ENCODE peak calls at places on chromosomes 6 and 20, in six cellular contexts. N, I, L, K, B and D are unnamed samples.

GRCh38 chr6:14228571-14228970 is 111.0 kb downstream of the CD83 start:
- DNase-seq in N (no peak), I (peak; percentile 77), L (peak; percentile 18), K (no peak), B (peak; percentile 19), D (no peak)

GRCh38 chr6:136669299-136669699 is 119.1 kb upstream of the MAP7 start:
- DNase-seq in N (no peak), I (peak; percentile 67), L (peak; percentile 81), K (peak; percentile 98), B (peak; percentile 74), D (peak; percentile 92)

GRCh38 chr6:92779758-92780157 is 639.6 kb downstream of the EPHA7 start:
- DNase-seq in N (no peak), I (no peak), L (peak; percentile 62), K (peak; percentile 80), B (peak; percentile 18), D (peak; percentile 75)

GRCh38 chr6:125598422-125598821 is 151.0 kb upstream of the HEY2 start:
- DNase-seq in N (no peak), I (no peak), L (peak; percentile 85), K (peak; percentile 84), B (peak; percentile 88), D (peak; percentile 89)

GRCh38 chr20:48945840-48946514 is 24.5 kb downstream of the ARFGEF2 start:
- DNase-seq in N (peak; percentile 78), I (no peak), L (peak; percentile 24), K (peak; percentile 26), B (no peak), D (peak; percentile 25)

GRCh38 chr20:50009521-50010454 is 27.0 kb downstream of the SNAI1 start:
- DNase-seq in N (no peak), I (no peak), L (no peak), K (no peak), B (no peak), D (no peak)

GRCh38 chr6:47698342-47698787 is at the start of gene ADGRF4:
- DNase-seq in N (peak; percentile 69), I (no peak), L (peak; percentile 81), K (peak; percentile 91), B (peak; percentile 74), D (peak; percentile 89)

GRCh38 chr20:38152175-38153010 is 12.7 kb downstream of the TGM2 start:
- DNase-seq in N (peak; percentile 91), I (no peak), L (peak; percentile 70), K (peak; percentile 82), B (peak; percentile 58), D (peak; percentile 85)

GRCh38 chr6:14948586-14949245 is 297.2 kb upstream of the JARID2 start:
- DNase-seq in N (no peak), I (no peak), L (no peak), K (no peak), B (no peak), D (no peak)

GRCh38 chr6:106334646-106335448 is 9.3 kb upstream of the ATG5 start:
- DNase-seq in N (peak; percentile 72), I (no peak), L (peak; percentile 61), K (peak; percentile 72), B (peak; percentile 68), D (peak; percentile 59)

GRCh38 chr6:98644063-98644462 is 190.3 kb upstream of the POU3F2 start:
- DNase-seq in N (no peak), I (no peak), L (no peak), K (no peak), B (no peak), D (no peak)

GRCh38 chr20:9103955-9104354 is 35.1 kb downstream of the PLCB4 start:
- DNase-seq in N (no peak), I (no peak), L (no peak), K (no peak), B (no peak), D (peak; percentile 83)

GRCh38 chr6:167996424-167997199 is 859 bp upstream of the KIF25 start:
- DNase-seq in N (no peak), I (no peak), L (no peak), K (no peak), B (no peak), D (no peak)
- TF ChIP-seq CTCF in N (no peak), I (no peak), L (no peak), K (peak; percentile 41), B (no peak), D (no peak)

GRCh38 chr6:153814136-153814535 is 224.9 kb upstream of the OPRM1 start:
- DNase-seq in N (no peak), I (no peak), L (no peak), K (no peak), B (no peak), D (peak; percentile 24)
- TF ChIP-seq CTCF in N (no peak), I (no peak), L (peak; percentile 14), K (peak; percentile 26), B (no peak), D (peak; percentile 23)

GRCh38 chr6:138383776-138384175 is 6.1 kb downstream of the SMIM28 start:
- DNase-seq in N (no peak), I (no peak), L (no peak), K (no peak), B (no peak), D (no peak)

GRCh38 chr6:138386897-138387296 is 9.2 kb downstream of the SMIM28 start:
- DNase-seq in N (no peak), I (no peak), L (no peak), K (no peak), B (no peak), D (no peak)

GRCh38 chr6:138389551-138389950 is 11.8 kb downstream of the SMIM28 start:
- DNase-seq in N (no peak), I (no peak), L (no peak), K (no peak), B (no peak), D (no peak)

GRCh38 chr6:138382498-138383265 is 5.0 kb downstream of the SMIM28 start:
- DNase-seq in N (no peak), I (no peak), L (no peak), K (no peak), B (no peak), D (no peak)

DNA sequence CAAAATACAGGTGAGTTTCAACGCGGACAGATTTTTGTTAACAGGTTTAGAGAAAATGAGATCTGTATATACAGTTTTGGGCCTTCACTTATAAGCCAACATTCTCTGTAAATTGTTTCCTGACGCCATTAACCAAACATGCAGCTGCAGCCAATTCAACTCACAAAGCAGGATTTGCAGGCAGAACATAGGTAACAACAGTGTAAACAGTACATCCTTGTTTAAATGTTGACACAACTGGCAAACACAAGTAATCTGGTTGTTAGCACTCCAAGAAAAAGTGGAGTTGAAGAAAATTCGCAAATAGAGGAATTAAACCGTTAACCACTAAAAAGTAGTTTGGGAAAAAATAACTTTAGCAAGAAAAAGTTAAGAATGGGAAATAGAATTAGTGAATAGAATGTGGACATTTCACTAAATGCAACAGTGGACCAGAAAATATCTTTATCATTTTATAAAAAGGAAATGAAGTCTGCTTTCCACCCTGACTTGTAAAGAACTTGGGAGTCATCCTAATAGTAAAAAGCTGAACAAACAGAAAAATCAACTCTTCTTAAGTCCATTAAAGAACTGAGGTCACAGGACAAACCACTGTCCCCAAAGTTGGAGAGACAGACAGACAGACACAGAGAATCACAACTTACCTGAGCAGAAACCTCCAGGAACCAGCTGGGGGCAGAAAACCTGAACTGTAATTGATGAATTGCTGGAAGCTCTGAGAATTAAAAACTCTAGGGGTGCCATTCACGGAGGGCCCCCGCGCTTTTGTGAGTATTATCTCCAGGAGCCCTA is 10.1 kb downstream of the SMIM28 start:
- DNase-seq in N (no peak), I (no peak), L (no peak), K (no peak), B (no peak), D (no peak)
- TF ChIP-seq CTCF in N (no peak), I (no peak), L (no peak), K (no peak), B (no peak), D (no peak)

DNA sequence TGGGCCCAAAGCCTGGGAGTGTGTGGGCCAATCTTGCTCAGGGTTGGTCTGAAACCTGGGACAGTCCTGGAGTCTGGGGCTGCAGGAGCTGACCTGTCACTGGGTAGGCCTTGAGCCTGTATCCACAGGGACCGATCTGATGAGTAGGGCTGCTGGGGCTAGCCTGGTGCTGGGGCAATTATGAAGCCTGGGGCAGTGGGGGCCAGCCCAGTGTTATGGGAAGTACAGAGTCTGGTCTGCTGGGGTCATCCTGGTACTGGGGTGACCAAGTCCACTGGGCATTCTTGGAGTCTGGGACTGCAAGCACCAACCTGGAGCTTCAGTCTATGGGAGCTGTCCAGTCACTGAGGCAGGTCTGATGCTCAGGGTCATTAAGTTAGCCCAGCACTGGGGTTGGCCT is 20.7 kb downstream of the DEFB115 start:
- DNase-seq in N (no peak), I (no peak), L (no peak), K (no peak), B (no peak), D (no peak)
- TF ChIP-seq CTCF in N (no peak), I (no peak), L (no peak), K (no peak), B (no peak), D (no peak)

GRCh38 chr6:84119277-84119676 is 85.7 kb downstream of the MRAP2 start:
- DNase-seq in N (no peak), I (no peak), L (peak; percentile 7), K (peak; percentile 47), B (no peak), D (no peak)
- TF ChIP-seq CTCF in N (no peak), I (no peak), L (peak; percentile 5), K (peak; percentile 35), B (no peak), D (no peak)

GRCh38 chr20:23644159-23644558 is 6.4 kb upstream of the CST3 start:
- DNase-seq in N (no peak), I (no peak), L (no peak), K (no peak), B (no peak), D (no peak)

GRCh38 chr20:23640873-23641667 is 3.3 kb upstream of the CST3 start:
- DNase-seq in N (no peak), I (no peak), L (no peak), K (no peak), B (no peak), D (no peak)

GRCh38 chr20:23640018-23640872 is 2.5 kb upstream of the CST3 start:
- DNase-seq in N (no peak), I (no peak), L (no peak), K (no peak), B (no peak), D (no peak)

GRCh38 chr20:23643665-23644064 is 5.9 kb upstream of the CST3 start:
- DNase-seq in N (no peak), I (no peak), L (no peak), K (no peak), B (no peak), D (no peak)

DNA sequence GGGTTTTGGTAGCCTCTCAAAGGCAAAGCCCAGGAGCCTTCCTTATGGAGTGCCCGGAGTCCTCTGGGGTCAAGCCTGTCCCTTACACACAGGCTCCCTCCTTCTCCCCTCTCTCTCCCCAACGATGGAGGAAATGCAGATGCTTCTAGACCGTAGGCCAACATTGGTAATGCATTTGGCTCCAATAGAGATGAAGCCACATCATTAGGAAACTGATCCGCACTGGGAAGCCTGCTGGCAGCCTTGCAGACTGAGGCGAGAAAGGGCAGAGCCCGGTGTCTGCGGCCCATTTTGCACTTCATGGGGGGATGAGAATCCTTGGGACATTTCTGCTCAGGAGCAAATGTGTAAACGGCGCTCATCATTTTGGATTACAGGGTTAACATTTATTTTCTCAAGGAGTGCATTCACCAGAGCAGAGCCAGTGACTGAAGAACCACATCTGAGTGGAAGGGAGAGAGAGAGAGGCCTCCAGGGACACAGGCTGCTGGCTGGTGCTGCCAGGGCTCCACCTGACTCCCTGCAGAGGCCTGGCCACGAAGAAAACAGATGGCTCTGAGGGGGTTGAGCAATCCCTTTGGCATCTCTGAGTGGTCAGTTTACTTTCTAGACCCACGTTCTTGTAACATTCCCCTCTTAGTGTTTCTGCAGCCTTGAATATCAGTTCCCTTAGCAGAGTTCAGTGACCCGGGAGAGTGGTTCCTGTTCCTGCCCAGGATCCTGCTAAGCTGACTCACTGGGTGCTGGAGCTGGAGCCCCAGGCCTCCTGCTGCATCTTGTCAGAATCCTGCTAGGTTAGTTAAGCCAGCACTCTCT is 4.4 kb upstream of the CST3 start:
- DNase-seq in N (no peak), I (peak; percentile 39), L (peak; percentile 81), K (peak; percentile 81), B (peak; percentile 89), D (peak; percentile 58)
- TF ChIP-seq CTCF in N (no peak), I (no peak), L (no peak), K (no peak), B (peak; percentile 12), D (no peak)